ENCODE peak calls at places on chromosomes 16 and 17, in seven cellular contexts. One of them, this sample, is unnamed.

GRCh38 chr16:51825740-51826139 is 674.7 kb upstream of the SALL1 start:
- ATAC-seq in RWPE2: no peak
- ATAC-seq in aorta: no peak
- ATAC-seq in DND-41: no peak
- ATAC-seq in upper lobe of left lung: no peak
- ATAC-seq in activated T-helper 17 cell treated with anti-CD3 and anti-CD28 coated beads, Interleukin-2, amount 50 U/mL, for 72 hours: no peak
- ATAC-seq in GM12878: no peak
- ATAC-seq in this sample: no peak

GRCh38 chr16:72657791-72658190 is 390.1 kb downstream of the ZFHX3 start:
- ATAC-seq in upper lobe of left lung: no peak
- ATAC-seq in RWPE2: no peak
- ATAC-seq in aorta: no peak
- ATAC-seq in activated T-helper 17 cell treated with anti-CD3 and anti-CD28 coated beads, Interleukin-2, amount 50 U/mL, for 72 hours: peak
- ATAC-seq in DND-41: peak
- ATAC-seq in GM12878: peak
- ATAC-seq in this sample: no peak

GRCh38 chr17:49739662-49740271 is 24.2 kb downstream of the FAM117A start:
- ATAC-seq in aorta: peak
- ATAC-seq in GM12878: peak
- ATAC-seq in DND-41: peak
- ATAC-seq in RWPE2: peak
- ATAC-seq in upper lobe of left lung: peak
- ATAC-seq in activated T-helper 17 cell treated with anti-CD3 and anti-CD28 coated beads, Interleukin-2, amount 50 U/mL, for 72 hours: peak
- ATAC-seq in this sample: peak

GRCh38 chr16:56137269-56137668 is 54.0 kb upstream of the GNAO1 start:
- ATAC-seq in aorta: no peak
- ATAC-seq in GM12878: no peak
- ATAC-seq in DND-41: peak
- ATAC-seq in upper lobe of left lung: no peak
- ATAC-seq in activated T-helper 17 cell treated with anti-CD3 and anti-CD28 coated beads, Interleukin-2, amount 50 U/mL, for 72 hours: no peak
- ATAC-seq in RWPE2: no peak
- ATAC-seq in this sample: no peak

GRCh38 chr16:85061566-85061965 is 34.0 kb downstream of the KIAA0513 start:
- ATAC-seq in DND-41: no peak
- ATAC-seq in GM12878: peak
- ATAC-seq in aorta: no peak
- ATAC-seq in upper lobe of left lung: peak
- ATAC-seq in activated T-helper 17 cell treated with anti-CD3 and anti-CD28 coated beads, Interleukin-2, amount 50 U/mL, for 72 hours: no peak
- ATAC-seq in RWPE2: no peak
- ATAC-seq in this sample: no peak

GRCh38 chr16:85912271-85912974 is 13.5 kb downstream of the IRF8 start:
- ATAC-seq in RWPE2: no peak
- ATAC-seq in upper lobe of left lung: no peak
- ATAC-seq in aorta: peak
- ATAC-seq in GM12878: no peak
- ATAC-seq in DND-41: no peak
- ATAC-seq in activated T-helper 17 cell treated with anti-CD3 and anti-CD28 coated beads, Interleukin-2, amount 50 U/mL, for 72 hours: no peak
- ATAC-seq in this sample: no peak

GRCh38 chr16:22109258-22109898 is 17.0 kb downstream of the VWA3A start:
- ATAC-seq in DND-41: peak
- ATAC-seq in aorta: no peak
- ATAC-seq in activated T-helper 17 cell treated with anti-CD3 and anti-CD28 coated beads, Interleukin-2, amount 50 U/mL, for 72 hours: no peak
- ATAC-seq in RWPE2: no peak
- ATAC-seq in upper lobe of left lung: no peak
- ATAC-seq in GM12878: peak
- ATAC-seq in this sample: no peak

GRCh38 chr17:78266771-78267170 is 35.3 kb downstream of the TMEM235 start:
- ATAC-seq in RWPE2: no peak
- ATAC-seq in GM12878: no peak
- ATAC-seq in upper lobe of left lung: no peak
- ATAC-seq in DND-41: no peak
- ATAC-seq in activated T-helper 17 cell treated with anti-CD3 and anti-CD28 coated beads, Interleukin-2, amount 50 U/mL, for 72 hours: no peak
- ATAC-seq in aorta: no peak
- ATAC-seq in this sample: no peak

GRCh38 chr16:12225816-12226480 is 249.4 kb downstream of the SNX29 start:
- ATAC-seq in RWPE2: no peak
- ATAC-seq in upper lobe of left lung: no peak
- ATAC-seq in aorta: no peak
- ATAC-seq in DND-41: no peak
- ATAC-seq in activated T-helper 17 cell treated with anti-CD3 and anti-CD28 coated beads, Interleukin-2, amount 50 U/mL, for 72 hours: no peak
- ATAC-seq in GM12878: no peak
- ATAC-seq in this sample: peak

GRCh38 chr17:63440127-63440769 is 5.9 kb downstream of the CYB561 start:
- ATAC-seq in upper lobe of left lung: no peak
- ATAC-seq in activated T-helper 17 cell treated with anti-CD3 and anti-CD28 coated beads, Interleukin-2, amount 50 U/mL, for 72 hours: peak
- ATAC-seq in DND-41: peak
- ATAC-seq in RWPE2: no peak
- ATAC-seq in aorta: no peak
- ATAC-seq in GM12878: no peak
- ATAC-seq in this sample: no peak

GRCh38 chr16:85392756-85393673 is 220.1 kb upstream of the GSE1 start:
- ATAC-seq in RWPE2: no peak
- ATAC-seq in DND-41: peak
- ATAC-seq in upper lobe of left lung: no peak
- ATAC-seq in activated T-helper 17 cell treated with anti-CD3 and anti-CD28 coated beads, Interleukin-2, amount 50 U/mL, for 72 hours: peak
- ATAC-seq in aorta: no peak
- ATAC-seq in GM12878: peak
- ATAC-seq in this sample: no peak

GRCh38 chr17:35257080-35257701 is 14.3 kb downstream of the SLFN5 start:
- ATAC-seq in upper lobe of left lung: no peak
- ATAC-seq in activated T-helper 17 cell treated with anti-CD3 and anti-CD28 coated beads, Interleukin-2, amount 50 U/mL, for 72 hours: no peak
- ATAC-seq in RWPE2: peak
- ATAC-seq in DND-41: no peak
- ATAC-seq in GM12878: no peak
- ATAC-seq in aorta: no peak
- ATAC-seq in this sample: peak

GRCh38 chr17:15511142-15511541 is 43.7 kb upstream of the CDRT4 start:
- ATAC-seq in GM12878: peak
- ATAC-seq in RWPE2: no peak
- ATAC-seq in aorta: no peak
- ATAC-seq in activated T-helper 17 cell treated with anti-CD3 and anti-CD28 coated beads, Interleukin-2, amount 50 U/mL, for 72 hours: no peak
- ATAC-seq in upper lobe of left lung: no peak
- ATAC-seq in DND-41: no peak
- ATAC-seq in this sample: no peak

GRCh38 chr17:7774037-7774659 is 56.6 kb downstream of the DNAH2 start:
- ATAC-seq in DND-41: no peak
- ATAC-seq in aorta: no peak
- ATAC-seq in upper lobe of left lung: no peak
- ATAC-seq in GM12878: no peak
- ATAC-seq in RWPE2: no peak
- ATAC-seq in activated T-helper 17 cell treated with anti-CD3 and anti-CD28 coated beads, Interleukin-2, amount 50 U/mL, for 72 hours: no peak
- ATAC-seq in this sample: no peak

GRCh38 chr16:22353188-22353919 is 21.1 kb downstream of the CDR2 start:
- ATAC-seq in activated T-helper 17 cell treated with anti-CD3 and anti-CD28 coated beads, Interleukin-2, amount 50 U/mL, for 72 hours: peak
- ATAC-seq in DND-41: no peak
- ATAC-seq in RWPE2: peak
- ATAC-seq in aorta: no peak
- ATAC-seq in GM12878: peak
- ATAC-seq in upper lobe of left lung: peak
- ATAC-seq in this sample: peak

GRCh38 chr16:18059089-18059488 is 277.4 kb downstream of the NPIPA8 start:
- ATAC-seq in DND-41: no peak
- ATAC-seq in aorta: no peak
- ATAC-seq in upper lobe of left lung: no peak
- ATAC-seq in RWPE2: no peak
- ATAC-seq in activated T-helper 17 cell treated with anti-CD3 and anti-CD28 coated beads, Interleukin-2, amount 50 U/mL, for 72 hours: no peak
- ATAC-seq in GM12878: no peak
- ATAC-seq in this sample: no peak

GRCh38 chr16:10668322-10669045 is 26.2 kb downstream of the TEKT5 start:
- ATAC-seq in activated T-helper 17 cell treated with anti-CD3 and anti-CD28 coated beads, Interleukin-2, amount 50 U/mL, for 72 hours: no peak
- ATAC-seq in RWPE2: peak
- ATAC-seq in upper lobe of left lung: no peak
- ATAC-seq in aorta: no peak
- ATAC-seq in GM12878: peak
- ATAC-seq in DND-41: peak
- ATAC-seq in this sample: no peak

GRCh38 chr17:29154516-29155234 is 25.5 kb downstream of the MYO18A start:
- ATAC-seq in aorta: no peak
- ATAC-seq in activated T-helper 17 cell treated with anti-CD3 and anti-CD28 coated beads, Interleukin-2, amount 50 U/mL, for 72 hours: peak
- ATAC-seq in GM12878: no peak
- ATAC-seq in DND-41: peak
- ATAC-seq in RWPE2: peak
- ATAC-seq in upper lobe of left lung: no peak
- ATAC-seq in this sample: peak

GRCh38 chr17:8066841-8067775 is 20.4 kb downstream of the ALOX12B start:
- ATAC-seq in upper lobe of left lung: no peak
- ATAC-seq in activated T-helper 17 cell treated with anti-CD3 and anti-CD28 coated beads, Interleukin-2, amount 50 U/mL, for 72 hours: no peak
- ATAC-seq in aorta: no peak
- ATAC-seq in RWPE2: no peak
- ATAC-seq in DND-41: no peak
- ATAC-seq in GM12878: no peak
- ATAC-seq in this sample: peak

GRCh38 chr16:22220076-22220453 is 14.0 kb downstream of the EEF2K start:
- ATAC-seq in DND-41: no peak
- ATAC-seq in RWPE2: no peak
- ATAC-seq in aorta: no peak
- ATAC-seq in GM12878: no peak
- ATAC-seq in upper lobe of left lung: peak
- ATAC-seq in activated T-helper 17 cell treated with anti-CD3 and anti-CD28 coated beads, Interleukin-2, amount 50 U/mL, for 72 hours: no peak
- ATAC-seq in this sample: no peak